ENCODE peak calls at places on chromosomes 4 and X, in five cellular contexts. Z is GM12878, U is H1, H is HepG2, I is K562. P is an unnamed sample.

GRCh38 chr4:66123195-66123594 is 452.9 kb upstream of the EPHA5 start:
- DNase-seq in Z (no peak), U (no peak), H (no peak), I (no peak), P (no peak)

GRCh38 chr4:147034372-147034771 is 88.7 kb upstream of the TTC29 start:
- DNase-seq in Z (no peak), U (no peak), H (no peak), I (no peak), P (no peak)

GRCh38 chr4:152606800-152607577 is 71.1 kb upstream of the FBXW7 start:
- DNase-seq in Z (no peak), U (peak), H (no peak), I (no peak), P (no peak)

GRCh38 chrX:129522184-129523059 is 868 bp downstream of the SMARCA1 start:
- DNase-seq in Z (no peak), U (peak), H (peak), I (peak), P (peak)

GRCh38 chr4:47551682-47552081 is 66.6 kb downstream of the ATP10D start:
- DNase-seq in Z (no peak), U (no peak), H (no peak), I (no peak), P (no peak)

GRCh38 chr4:66949424-66949823 is 595.9 kb downstream of the CENPC start:
- DNase-seq in Z (no peak), U (no peak), H (no peak), I (no peak), P (no peak)

GRCh38 chrX:283115-283845 is 2.1 kb downstream of the PLCXD1 start:
- DNase-seq in Z (peak), U (peak), H (no peak), I (peak), P (peak)

GRCh38 chr4:52848255-52848654 is 13.9 kb upstream of the RASL11B start:
- DNase-seq in Z (no peak), U (no peak), H (no peak), I (no peak), P (no peak)

GRCh38 chr4:150569384-150569987 is 12.5 kb upstream of the MAB21L2 start:
- DNase-seq in Z (no peak), U (no peak), H (no peak), I (no peak), P (no peak)

GRCh38 chrX:134161162-134161561 is 75.8 kb upstream of the CCDC160 start:
- DNase-seq in Z (no peak), U (no peak), H (no peak), I (no peak), P (no peak)

GRCh38 chrX:21741869-21742701 is 15.8 kb downstream of the SMPX start:
- DNase-seq in Z (no peak), U (no peak), H (no peak), I (no peak), P (no peak)

GRCh38 chrX:116657071-116657470 is 194.3 kb upstream of the CT83 start:
- DNase-seq in Z (no peak), U (no peak), H (no peak), I (no peak), P (no peak)

GRCh38 chr4:3877236-3877635 is 111.1 kb downstream of the ADRA2C start:
- DNase-seq in Z (no peak), U (no peak), H (no peak), I (no peak), P (no peak)

GRCh38 chr4:39324897-39325613 is 41.1 kb downstream of the RFC1 start:
- DNase-seq in Z (no peak), U (no peak), H (peak), I (no peak), P (no peak)

GRCh38 chr4:136768213-136768924 is 763.9 kb downstream of the PCDH18 start:
- DNase-seq in Z (no peak), U (no peak), H (no peak), I (no peak), P (no peak)

GRCh38 chrX:150211988-150212387 is 151.1 kb upstream of the MAMLD1 start:
- DNase-seq in Z (no peak), U (no peak), H (no peak), I (no peak), P (no peak)

GRCh38 chr4:3421470-3421869 is 20.3 kb upstream of the HGFAC start:
- DNase-seq in Z (no peak), U (no peak), H (no peak), I (no peak), P (no peak)

GRCh38 chrX:108735680-108736508 is 469 bp downstream of the IRS4 start:
- DNase-seq in Z (no peak), U (peak), H (no peak), I (no peak), P (no peak)

GRCh38 chr4:48189731-48190130 is 55.7 kb upstream of the TXK start:
- DNase-seq in Z (no peak), U (no peak), H (no peak), I (no peak), P (no peak)

GRCh38 chrX:17563515-17563914 is 173.8 kb upstream of the SCML1 start:
- DNase-seq in Z (no peak), U (no peak), H (no peak), I (no peak), P (no peak)

GRCh38 chrX:77937291-77937690 is 26.8 kb downstream of the ATP7A start:
- DNase-seq in Z (no peak), U (no peak), H (no peak), I (no peak), P (no peak)

GRCh38 chrX:112670964-112671363 is 8.8 kb downstream of the LHFPL1 start:
- DNase-seq in Z (no peak), U (no peak), H (no peak), I (no peak), P (no peak)

GRCh38 chr4:4259484-4260100 is 11.6 kb upstream of the TMEM128 start:
- DNase-seq in Z (no peak), U (no peak), H (peak), I (no peak), P (no peak)

GRCh38 chr4:69760455-69760854 is at the start of gene SULT1B1:
- DNase-seq in Z (no peak), U (no peak), H (no peak), I (no peak), P (no peak)

GRCh38 chrX:37818031-37818430 is 29.3 kb downstream of the DYNLT3 start:
- DNase-seq in Z (no peak), U (no peak), H (no peak), I (no peak), P (no peak)

GRCh38 chr4:122525865-122526264 is 69.3 kb upstream of the IL2 start:
- DNase-seq in Z (no peak), U (no peak), H (peak), I (no peak), P (no peak)

GRCh38 chr4:129364747-129365452 is 268.9 kb downstream of the C4orf33 start:
- DNase-seq in Z (no peak), U (no peak), H (no peak), I (no peak), P (no peak)

GRCh38 chr4:82761249-82761648 is 37.3 kb downstream of the SCD5 start:
- DNase-seq in Z (no peak), U (no peak), H (no peak), I (no peak), P (no peak)

GRCh38 chr4:140140566-140140965 is 13.4 kb downstream of the MAML3 start:
- DNase-seq in Z (no peak), U (no peak), H (no peak), I (no peak), P (no peak)

GRCh38 chrX:43940811-43941210 is 32.4 kb downstream of the NDP start:
- DNase-seq in Z (no peak), U (no peak), H (no peak), I (no peak), P (no peak)

GRCh38 chrX:108225456-108225730 is 133.8 kb downstream of the ATG4A start:
- DNase-seq in Z (no peak), U (no peak), H (no peak), I (no peak), P (no peak)

GRCh38 chr4:157043131-157043530 is 32.8 kb upstream of the GLRB start:
- DNase-seq in Z (no peak), U (peak), H (peak), I (no peak), P (no peak)

GRCh38 chr4:158835456-158836369 is 66.9 kb downstream of the FNIP2 start:
- DNase-seq in Z (no peak), U (no peak), H (no peak), I (no peak), P (no peak)

GRCh38 chr4:74449571-74450297 is 4.8 kb downstream of the AREG start:
- DNase-seq in Z (no peak), U (no peak), H (no peak), I (no peak), P (no peak)

GRCh38 chr4:141702472-141703182 is 66.2 kb downstream of the IL15 start:
- DNase-seq in Z (no peak), U (no peak), H (no peak), I (no peak), P (peak)

GRCh38 chr4:181877329-181877848 is 365.8 kb upstream of the TENM3 start:
- DNase-seq in Z (no peak), U (no peak), H (no peak), I (no peak), P (no peak)

GRCh38 chrX:51494409-51494808 is 2.0 kb downstream of the NUDT11 start:
- DNase-seq in Z (no peak), U (no peak), H (no peak), I (no peak), P (no peak)

GRCh38 chr4:24730256-24731001 is 64.9 kb upstream of the SOD3 start:
- DNase-seq in Z (no peak), U (peak), H (no peak), I (no peak), P (no peak)

GRCh38 chrX:13938053-13938765 is 91.5 kb downstream of the GEMIN8 start:
- DNase-seq in Z (no peak), U (peak), H (no peak), I (no peak), P (no peak)
- TF ChIP-seq RAD21 in Z (no peak), U (no peak), H (no peak), I (no peak), P (no peak)

GRCh38 chr4:113645771-113646455 is 115.6 kb downstream of the CAMK2D start:
- DNase-seq in Z (no peak), U (no peak), H (peak), I (peak), P (peak)
- TF ChIP-seq SP1 in Z (no peak), U (no peak), H (no peak), I (no peak), P (peak)

GRCh38 chrX:41491267-41492004 is 44.3 kb downstream of the NYX start:
- DNase-seq in Z (no peak), U (no peak), H (no peak), I (no peak), P (peak)
- TF ChIP-seq RAD21 in Z (no peak), U (no peak), H (no peak), I (no peak), P (no peak)

DNA sequence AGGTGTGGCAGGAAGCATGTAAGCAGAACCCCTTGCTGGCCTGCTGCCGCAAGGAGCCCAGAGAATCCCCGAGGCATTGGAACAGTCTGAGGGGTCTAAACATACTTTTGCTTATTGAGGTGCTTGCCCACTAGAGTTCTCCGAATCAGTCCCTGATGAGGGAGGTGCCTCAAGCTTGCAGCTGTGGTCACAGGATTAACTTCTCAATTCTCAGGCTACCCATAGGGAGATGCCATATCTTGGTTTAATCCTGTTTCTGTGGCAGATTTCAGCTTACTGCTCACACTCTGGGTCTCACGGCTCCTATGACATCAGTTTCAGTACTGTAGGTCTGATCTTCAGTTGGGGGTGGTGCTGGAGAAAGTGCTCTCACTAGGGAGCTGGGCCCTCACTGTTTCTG is 39.9 kb downstream of the CCNG2 start:
- DNase-seq in Z (peak), U (no peak), H (no peak), I (no peak), P (no peak)
- TF ChIP-seq SP1 in Z (no peak), U (no peak), H (no peak), I (no peak), P (no peak)

DNA sequence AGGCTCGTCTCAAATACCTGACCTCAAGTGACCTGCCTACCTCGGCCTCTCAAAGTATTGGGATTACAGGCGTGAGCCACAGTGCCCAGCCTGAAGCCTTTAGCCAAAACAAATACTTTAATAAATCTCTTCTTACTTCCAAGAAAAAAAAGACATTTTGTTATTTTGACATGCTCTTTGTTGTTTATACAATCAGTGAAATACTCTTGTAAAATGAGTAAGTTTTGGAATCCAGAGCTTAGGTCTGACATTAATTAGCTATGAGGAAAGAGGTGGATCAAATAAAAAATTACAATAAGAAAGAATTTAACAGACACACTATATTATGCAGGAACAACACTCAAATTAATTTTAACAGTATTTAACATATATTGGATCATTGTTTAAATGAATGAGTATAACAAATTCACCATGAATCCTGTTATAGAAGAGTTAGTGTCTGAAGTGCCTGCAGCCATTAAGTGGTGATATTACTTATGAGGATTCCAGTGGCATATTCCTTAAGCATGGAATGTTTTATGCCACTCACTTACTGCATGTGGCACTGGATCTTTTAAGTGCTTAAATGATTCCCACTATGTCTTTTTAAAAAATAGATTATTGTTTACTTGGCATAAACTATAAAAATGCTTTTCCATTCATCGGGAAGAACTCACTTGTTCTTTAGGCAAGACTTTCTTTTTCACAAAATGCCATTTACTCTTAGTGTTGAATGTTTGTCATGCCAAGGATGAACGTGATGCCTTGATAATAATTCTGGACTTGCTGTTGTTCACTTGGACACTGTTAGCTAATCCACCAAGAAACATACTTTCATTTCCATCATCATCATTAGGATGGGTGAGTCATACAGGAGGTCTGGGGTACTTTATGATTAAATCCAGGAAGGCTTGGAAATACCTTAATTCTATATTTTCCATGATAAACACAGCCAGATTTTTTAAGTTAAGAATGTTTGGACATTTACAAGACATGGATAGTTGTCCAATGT is 260.3 kb upstream of the GIMD1 start:
- DNase-seq in Z (no peak), U (no peak), H (no peak), I (no peak), P (no peak)
- TF ChIP-seq RAD21 in Z (no peak), U (no peak), H (no peak), I (no peak), P (no peak)

DNA sequence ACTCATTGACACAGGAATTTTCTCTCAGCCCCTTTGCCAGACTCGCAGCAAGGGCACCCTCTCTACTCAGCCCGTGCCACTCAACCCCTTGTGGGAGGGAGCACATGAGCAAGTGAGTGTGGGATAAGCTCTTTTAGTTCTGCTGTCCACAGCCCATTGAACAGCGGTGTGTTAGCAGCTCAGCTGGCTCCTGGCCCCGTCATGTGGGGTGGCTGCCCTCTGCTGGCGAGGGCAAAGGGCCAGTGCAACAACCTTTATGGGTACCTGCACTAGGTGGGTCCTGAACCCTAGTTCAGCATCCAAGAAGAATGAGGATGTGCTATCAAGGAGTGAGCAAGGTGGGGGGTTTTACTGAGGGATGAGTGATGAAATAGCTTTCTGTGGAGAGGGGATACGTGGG is 85.0 kb upstream of the ZNF81 start:
- DNase-seq in Z (no peak), U (peak), H (no peak), I (peak), P (peak)
- TF ChIP-seq SP1 in Z (no peak), U (no peak), H (no peak), I (no peak), P (no peak)

DNA sequence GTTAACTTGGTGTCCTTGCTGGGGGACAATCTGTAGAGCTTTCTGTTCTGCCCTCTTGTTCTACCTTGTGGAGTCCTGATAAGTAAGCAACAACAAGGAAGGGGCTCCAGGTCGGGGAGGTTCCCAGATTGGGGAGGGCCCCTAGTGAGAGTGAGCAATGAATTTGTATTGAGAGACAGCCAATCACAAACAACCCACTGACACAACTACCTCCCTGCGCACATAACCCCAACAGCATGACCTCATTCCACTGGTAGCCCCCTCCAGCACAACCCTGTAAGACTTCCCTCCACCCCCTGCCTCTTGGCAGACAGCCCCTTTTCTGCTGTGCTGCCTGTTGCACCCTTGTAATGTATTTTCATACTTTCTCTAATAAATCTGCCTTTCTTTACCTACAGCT is 19.7 kb upstream of the PNPLA4 start:
- DNase-seq in Z (no peak), U (no peak), H (no peak), I (no peak), P (no peak)
- TF ChIP-seq RAD21 in Z (no peak), U (no peak), H (no peak), I (no peak), P (no peak)

P was measured in HCT116.